ENCODE peak calls at places on chromosomes 3 and 15, in five cellular contexts. X, Z, C, Q and P are unnamed samples.

GRCh38 chr3:122398920-122399319 is 14.9 kb downstream of the FAM162A start:
- DNase-seq in X (no peak), Q (no peak), Z (no peak), C (no peak), P (no peak)

GRCh38 chr3:185549111-185549510 is 3.3 kb downstream of the LIPH start:
- DNase-seq in X (no peak), Z (peak), Q (no peak), C (peak), P (no peak)

GRCh38 chr3:95460274-95460673 is 1354.1 kb upstream of the EPHA6 start:
- DNase-seq in C (no peak), Z (no peak), Q (no peak), X (no peak), P (no peak)

GRCh38 chr3:25448750-25449684 is 21.0 kb downstream of the RARB start:
- DNase-seq in C (no peak), Z (peak), Q (no peak), X (no peak), P (peak)

GRCh38 chr3:124890573-124891190 is 3.5 kb upstream of the ITGB5 start:
- DNase-seq in X (no peak), Z (no peak), C (no peak), Q (no peak), P (peak)

GRCh38 chr15:48695088-48695834 is 49.8 kb upstream of the FBN1 start:
- DNase-seq in Q (no peak), C (peak), X (no peak), Z (no peak), P (no peak)

GRCh38 chr3:141493152-141493551 is 6.3 kb downstream of the RASA2 start:
- DNase-seq in Q (no peak), C (no peak), X (no peak), Z (no peak), P (no peak)

GRCh38 chr3:132545471-132545870 is 51.6 kb upstream of the ACKR4 start:
- DNase-seq in C (no peak), X (no peak), Q (no peak), Z (no peak), P (no peak)

GRCh38 chr15:94265009-94265408 is 33.6 kb downstream of the MCTP2 start:
- DNase-seq in Q (no peak), Z (no peak), X (no peak), C (no peak), P (no peak)

GRCh38 chr3:133980035-133980434 is 49.7 kb downstream of the SLCO2A1 start:
- DNase-seq in X (no peak), Q (no peak), C (no peak), Z (no peak), P (no peak)

GRCh38 chr15:78931439-78931981 is 13.3 kb downstream of the CTSH start:
- DNase-seq in C (no peak), X (no peak), Z (no peak), Q (no peak), P (peak)

GRCh38 chr15:31234815-31235214 is 91.8 kb upstream of the KLF13 start:
- DNase-seq in X (no peak), Q (no peak), C (no peak), Z (no peak), P (no peak)

GRCh38 chr15:78129098-78130011 is 1.9 kb downstream of the CIB2 start:
- DNase-seq in C (no peak), Z (no peak), X (peak), Q (no peak), P (no peak)

GRCh38 chr15:85615930-85616329 is 178.8 kb downstream of the KLHL25 start:
- DNase-seq in Z (no peak), Q (no peak), X (peak), C (no peak), P (no peak)

GRCh38 chr3:187843654-187844053 is 98.4 kb upstream of the BCL6 start:
- DNase-seq in Q (no peak), Z (no peak), X (no peak), C (no peak), P (no peak)

GRCh38 chr3:98855811-98856400 is 45.6 kb downstream of the DCBLD2 start:
- DNase-seq in Q (no peak), Z (peak), X (no peak), C (peak), P (no peak)

GRCh38 chr3:197031315-197032285 is 2.0 kb upstream of the MELTF start:
- DNase-seq in Z (peak), X (no peak), Q (no peak), C (peak), P (peak)

GRCh38 chr3:110576962-110577361 is 494.7 kb upstream of the NECTIN3 start:
- DNase-seq in Z (no peak), Q (no peak), X (peak), C (peak), P (no peak)

GRCh38 chr3:134325722-134326121 is 48.5 kb downstream of the AMOTL2 start:
- DNase-seq in C (no peak), X (no peak), Q (no peak), Z (peak), P (no peak)

GRCh38 chr15:68729789-68730201 is 90.9 kb downstream of the ANP32A start:
- DNase-seq in C (peak), Q (no peak), X (no peak), Z (no peak), P (no peak)

GRCh38 chr3:71728632-71729342 is 3.6 kb upstream of the EIF4E3 start:
- DNase-seq in C (no peak), Q (no peak), Z (peak), X (peak), P (no peak)

GRCh38 chr15:86316699-86317378 is 237.2 kb downstream of the AGBL1 start:
- DNase-seq in Q (no peak), C (no peak), Z (no peak), X (peak), P (no peak)

GRCh38 chr3:67291287-67292252 is 293.5 kb downstream of the KBTBD8 start:
- DNase-seq in Q (no peak), Z (no peak), C (no peak), X (no peak), P (no peak)

GRCh38 chr3:140092883-140093536 is 158.0 kb downstream of the CLSTN2 start:
- DNase-seq in Q (no peak), Z (no peak), C (no peak), X (peak), P (no peak)

GRCh38 chr15:44706401-44706800 is 4.7 kb downstream of the PATL2 start:
- DNase-seq in X (no peak), Z (no peak), C (no peak), Q (no peak), P (no peak)

GRCh38 chr3:76267991-76268390 is 482.6 kb upstream of the ZNF717 start:
- DNase-seq in Q (no peak), C (no peak), X (no peak), Z (no peak), P (no peak)

GRCh38 chr3:131072099-131072559 is 45.5 kb downstream of the NEK11 start:
- DNase-seq in Q (no peak), C (no peak), X (no peak), Z (no peak), P (no peak)

GRCh38 chr3:190886945-190887344 is 24.5 kb upstream of the GMNC start:
- DNase-seq in Q (no peak), C (no peak), X (no peak), Z (no peak), P (no peak)

DNA sequence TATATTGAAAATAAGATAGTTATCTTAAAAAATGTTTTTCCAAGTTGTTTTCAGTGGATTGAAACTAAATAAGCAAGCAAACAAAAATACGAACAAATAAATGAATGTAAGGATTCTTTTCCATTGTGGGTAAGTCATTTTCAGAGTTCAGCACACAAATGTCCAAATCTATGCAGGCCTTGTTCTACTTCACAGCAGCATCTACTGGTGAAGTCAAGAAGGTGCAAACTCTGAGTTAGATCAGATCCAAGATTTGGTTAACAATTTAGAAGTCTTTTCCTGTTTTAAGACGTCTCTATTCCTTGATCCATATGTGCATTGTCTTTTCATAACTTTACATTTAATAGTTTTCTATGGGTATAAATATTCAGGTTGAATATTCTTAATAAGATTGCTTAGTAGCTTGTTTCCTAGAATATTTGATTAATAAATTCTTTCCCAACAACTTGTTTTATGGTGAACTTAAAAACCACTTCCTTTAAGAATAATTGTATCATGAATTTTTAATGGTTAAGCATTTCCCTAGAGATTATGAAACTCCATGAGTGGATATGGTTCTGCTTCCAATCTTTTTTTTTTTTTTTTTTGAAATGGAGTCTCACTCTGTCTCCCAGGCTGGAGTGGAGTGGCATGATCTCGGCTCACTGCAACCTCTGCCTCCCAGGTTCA is 10.5 kb downstream of the PTX3 start:
- DNase-seq in Z (no peak), X (peak), Q (no peak), C (no peak), P (no peak)
- TF ChIP-seq CTCF in Z (peak), X (peak), Q (peak), C (peak), P (no peak)

GRCh38 chr15:101611007-101611406 is 41.2 kb downstream of the TM2D3 start:
- DNase-seq in C (no peak), X (no peak), Q (no peak), Z (no peak), P (no peak)

GRCh38 chr15:101610628-101611000 is 41.6 kb downstream of the TM2D3 start:
- DNase-seq in C (no peak), Q (no peak), Z (no peak), X (no peak), P (no peak)

GRCh38 chr15:101609742-101610627 is 42.2 kb downstream of the TM2D3 start:
- DNase-seq in X (no peak), C (no peak), Q (no peak), Z (no peak), P (no peak)

GRCh38 chr15:101607102-101607501 is 45.1 kb downstream of the TM2D3 start:
- DNase-seq in X (no peak), Q (no peak), C (no peak), Z (no peak), P (no peak)

GRCh38 chr15:101608182-101608581 is 44.0 kb downstream of the TM2D3 start:
- DNase-seq in Z (no peak), C (no peak), Q (no peak), X (no peak), P (no peak)
- TF ChIP-seq CTCF in Z (no peak), C (no peak), Q (no peak), X (no peak), P (no peak)

GRCh38 chr15:70976856-70977255 is 84.2 kb downstream of the LRRC49 start:
- DNase-seq in Q (no peak), Z (no peak), X (no peak), C (no peak), P (no peak)

GRCh38 chr15:70974004-70974832 is 81.6 kb downstream of the LRRC49 start:
- DNase-seq in Z (no peak), C (peak), X (peak), Q (no peak), P (no peak)
- TF ChIP-seq CTCF in Z (peak), C (peak), X (peak), Q (no peak), P (peak)

GRCh38 chr15:90903733-90904536 is 833 bp downstream of the MAN2A2 start:
- DNase-seq in Q (no peak), X (peak), C (no peak), Z (no peak), P (no peak)
- TF ChIP-seq CTCF in Q (no peak), X (peak), C (no peak), Z (no peak), P (no peak)